ENCODE peak calls at places on chromosomes 11 and 22, in ten cellular contexts. W is heart left ventricle, V is kidney, P is Peyer's patch, N is left ventricle myocardium inferior, A is cardiac fibroblast, C is astrocyte, U is hepatocyte, Y is thoracic aorta, T is IMR-90. H is an unnamed sample.

GRCh38 chr11:126917531-126918204 is 82.9 kb downstream of the KIRREL3 start:
- DNase-seq in W (no peak), V (no peak), P (no peak), N (no peak), A (peak; percentile 91), C (peak; percentile 99), U (peak; percentile 56), Y (no peak), T (peak; percentile 99), H (peak; percentile 32)

GRCh38 chr11:64223001-64223651 is 2.9 kb downstream of the TRPT1 start:
- DNase-seq in W (peak; percentile 28), V (peak; percentile 75), P (no peak), N (no peak), A (no peak), C (no peak), U (no peak), Y (no peak), T (no peak), H (no peak)

GRCh38 chr11:119624102-119624615 is 104.8 kb downstream of the NECTIN1 start:
- DNase-seq in W (no peak), V (no peak), P (no peak), N (no peak), A (no peak), C (no peak), U (no peak), Y (no peak), T (no peak), H (no peak)

GRCh38 chr22:25899566-25899965 is 157.6 kb downstream of the MYO18B start:
- DNase-seq in W (no peak), V (no peak), P (no peak), N (no peak), A (no peak), C (no peak), U (no peak), Y (no peak), T (no peak), H (no peak)

GRCh38 chr22:32080904-32081303 is 37.8 kb downstream of the SLC5A1 start:
- DNase-seq in W (no peak), V (no peak), P (no peak), N (no peak), A (peak; percentile 76), C (peak; percentile 27), U (peak; percentile 68), Y (no peak), T (peak; percentile 47), H (peak; percentile 6)

GRCh38 chr22:41256254-41256897 is 15.6 kb upstream of the CHADL start:
- DNase-seq in W (no peak), V (no peak), P (no peak), N (no peak), A (peak; percentile 87), C (peak; percentile 35), U (no peak), Y (no peak), T (peak; percentile 80), H (no peak)

GRCh38 chr11:66136752-66137123 is 66.7 kb downstream of the PACS1 start:
- DNase-seq in W (no peak), V (no peak), P (no peak), N (no peak), A (peak; percentile 77), C (peak; percentile 54), U (peak; percentile 52), Y (no peak), T (peak; percentile 87), H (peak; percentile 65)

GRCh38 chr11:128956401-128957203 is 13.9 kb upstream of the TP53AIP1 start:
- DNase-seq in W (no peak), V (no peak), P (no peak), N (no peak), A (peak; percentile 82), C (peak; percentile 57), U (peak; percentile 84), Y (no peak), T (peak; percentile 78), H (no peak)

GRCh38 chr22:41565403-41566054 is 4.7 kb downstream of the CSDC2 start:
- DNase-seq in W (peak; percentile 56), V (no peak), P (no peak), N (no peak), A (peak; percentile 85), C (peak; percentile 81), U (peak; percentile 67), Y (no peak), T (peak; percentile 89), H (no peak)

GRCh38 chr11:17475666-17476316 is 854 bp downstream of the ABCC8 start:
- DNase-seq in W (no peak), V (no peak), P (no peak), N (no peak), A (no peak), C (no peak), U (no peak), Y (no peak), T (no peak), H (no peak)

GRCh38 chr11:128061321-128061871 is 526.0 kb downstream of the ETS1 start:
- DNase-seq in W (no peak), V (no peak), P (no peak), N (no peak), A (no peak), C (peak; percentile 97), U (peak; percentile 34), Y (no peak), T (peak; percentile 71), H (no peak)

GRCh38 chr11:56932572-56933235 is 56.0 kb upstream of the OR5AK2 start:
- DNase-seq in W (no peak), V (no peak), P (no peak), N (no peak), A (peak; percentile 92), C (peak; percentile 79), U (peak; percentile 57), Y (no peak), T (peak; percentile 28), H (no peak)

GRCh38 chr22:37240240-37240940 is 3.7 kb downstream of the RAC2 start:
- DNase-seq in W (no peak), V (no peak), P (no peak), N (no peak), A (no peak), C (no peak), U (no peak), Y (no peak), T (no peak), H (no peak)

GRCh38 chr11:90434858-90435257 is 212.0 kb upstream of the CHORDC1 start:
- DNase-seq in W (no peak), V (no peak), P (no peak), N (no peak), A (no peak), C (no peak), U (peak; percentile 44), Y (no peak), T (no peak), H (no peak)

GRCh38 chr11:90438069-90438468 is 215.2 kb upstream of the CHORDC1 start:
- DNase-seq in W (no peak), V (no peak), P (no peak), N (no peak), A (no peak), C (no peak), U (no peak), Y (no peak), T (no peak), H (no peak)
- H3K4me3 ChIP-seq in W (no peak overlapping the region), V (no peak overlapping the region), P (no peak overlapping the region), N (no peak overlapping the region), A (no peak overlapping the region), C (no peak overlapping the region), U (no peak overlapping the region), Y (no peak overlapping the region), T (no peak overlapping the region), H (no peak overlapping the region)

GRCh38 chr22:43476751-43477150 is 64.9 kb downstream of the MPPED1 start:
- DNase-seq in W (no peak), V (peak; percentile 39), P (no peak), N (no peak), A (no peak), C (no peak), U (no peak), Y (no peak), T (no peak), H (no peak)

GRCh38 chr22:43475549-43476076 is 63.8 kb downstream of the MPPED1 start:
- DNase-seq in W (no peak), V (no peak), P (no peak), N (no peak), A (no peak), C (no peak), U (no peak), Y (no peak), T (no peak), H (no peak)

GRCh38 chr22:43477151-43477725 is 65.4 kb downstream of the MPPED1 start:
- DNase-seq in W (no peak), V (peak; percentile 47), P (no peak), N (no peak), A (no peak), C (no peak), U (no peak), Y (no peak), T (no peak), H (no peak)

GRCh38 chr22:43477966-43478365 is 66.2 kb downstream of the MPPED1 start:
- DNase-seq in W (no peak), V (peak; percentile 41), P (no peak), N (no peak), A (no peak), C (no peak), U (no peak), Y (no peak), T (no peak), H (no peak)

GRCh38 chr22:43476341-43476740 is 64.5 kb downstream of the MPPED1 start:
- DNase-seq in W (no peak), V (peak; percentile 32), P (no peak), N (no peak), A (no peak), C (no peak), U (no peak), Y (no peak), T (no peak), H (no peak)
- TF ChIP-seq CTCF in W (no peak), V (no peak), P (no peak), N (no peak), A (no peak), C (no peak), U (no peak), Y (no peak), T (no peak), H (no peak)

GRCh38 chr22:38467904-38468760 is at the start of gene KDELR3:
- DNase-seq in W (peak; percentile 74), V (peak; percentile 89), P (no peak), N (peak; percentile 72), A (peak; percentile 68), C (peak; percentile 52), U (peak; percentile 92), Y (no peak), T (peak; percentile 71), H (peak; percentile 65)
- H3K4me3 ChIP-seq in W (peak within 1 kb of the TSS; percentile 69), V (peak within 1 kb of the TSS; percentile 61), P (peak within 1 kb of the TSS; percentile 66), N (peak within 1 kb of the TSS; percentile 77), A (peak within 1 kb of the TSS; percentile 99), C (peak within 1 kb of the TSS; percentile 74), U (peak within 1 kb of the TSS; percentile 81), Y (peak within 1 kb of the TSS; percentile 90), T (peak within 1 kb of the TSS; percentile 95), H (peak within 1 kb of the TSS; percentile 52)

GRCh38 chr11:104343578-104343977 is 179.6 kb upstream of the PDGFD start:
- DNase-seq in W (no peak), V (no peak), P (no peak), N (no peak), A (peak; percentile 15), C (no peak), U (peak; percentile 18), Y (no peak), T (peak; percentile 7), H (no peak)
- TF ChIP-seq CTCF in W (no peak), V (peak; percentile 5), P (no peak), N (peak; percentile 34), A (peak; percentile 26), C (peak; percentile 16), U (peak; percentile 17), Y (peak; percentile 30), T (peak; percentile 23), H (peak; percentile 28)

H was measured in GM06990.